ENCODE peak calls at places on chromosome 5, in seven cellular contexts. One of them, this sample, is unnamed.
A peak's percentile ranks its signal among the peaks of the same experiment; 100 is the strongest.

GRCh38 chr5:170120576-170120975 is 14.9 kb downstream of the FOXI1 start:
- DNase-seq in SK-N-SH: no peak
- DNase-seq in HCT116: no peak
- DNase-seq in HepG2: no peak
- DNase-seq in GM12878: no peak
- DNase-seq in H1: no peak
- DNase-seq in K562: no peak
- DNase-seq in this sample: no peak

GRCh38 chr5:10295619-10296326 is 11.9 kb downstream of the CMBL start:
- DNase-seq in SK-N-SH: no peak
- DNase-seq in GM12878: no peak
- DNase-seq in K562: no peak
- DNase-seq in HCT116: no peak
- DNase-seq in H1: no peak
- DNase-seq in HepG2: no peak
- DNase-seq in this sample: no peak

GRCh38 chr5:139738777-139739611 is 56.6 kb upstream of the PSD2 start:
- DNase-seq in K562: no peak
- DNase-seq in H1: no peak
- DNase-seq in HepG2: peak; percentile 54
- DNase-seq in GM12878: no peak
- DNase-seq in HCT116: no peak
- DNase-seq in SK-N-SH: no peak
- DNase-seq in this sample: no peak

GRCh38 chr5:108046955-108047670 is 334.8 kb downstream of the FBXL17 start:
- DNase-seq in HepG2: no peak
- DNase-seq in H1: no peak
- DNase-seq in GM12878: no peak
- DNase-seq in HCT116: no peak
- DNase-seq in SK-N-SH: no peak
- DNase-seq in K562: no peak
- DNase-seq in this sample: no peak

GRCh38 chr5:177320879-177321278 is 9.2 kb upstream of the MXD3 start:
- DNase-seq in HepG2: no peak
- DNase-seq in HCT116: no peak
- DNase-seq in SK-N-SH: no peak
- DNase-seq in K562: no peak
- DNase-seq in GM12878: no peak
- DNase-seq in H1: no peak
- DNase-seq in this sample: no peak

GRCh38 chr5:3139596-3139995 is 388.1 kb upstream of the IRX2 start:
- DNase-seq in GM12878: no peak
- DNase-seq in H1: no peak
- DNase-seq in HepG2: no peak
- DNase-seq in K562: no peak
- DNase-seq in HCT116: no peak
- DNase-seq in SK-N-SH: no peak
- DNase-seq in this sample: no peak

GRCh38 chr5:36396640-36397039 is 94.9 kb upstream of the RANBP3L start:
- DNase-seq in H1: no peak
- DNase-seq in HCT116: no peak
- DNase-seq in K562: no peak
- DNase-seq in SK-N-SH: no peak
- DNase-seq in HepG2: peak; percentile 35
- DNase-seq in GM12878: no peak
- DNase-seq in this sample: no peak

GRCh38 chr5:71738962-71739361 is 19.9 kb downstream of the CARTPT start:
- DNase-seq in H1: no peak
- DNase-seq in GM12878: peak; percentile 15
- DNase-seq in HepG2: no peak
- DNase-seq in K562: no peak
- DNase-seq in HCT116: no peak
- DNase-seq in SK-N-SH: no peak
- DNase-seq in this sample: no peak

GRCh38 chr5:65734921-65735320 is 12.9 kb downstream of the NLN start:
- DNase-seq in GM12878: no peak
- DNase-seq in HepG2: no peak
- DNase-seq in HCT116: no peak
- DNase-seq in SK-N-SH: no peak
- DNase-seq in H1: no peak
- DNase-seq in K562: no peak
- DNase-seq in this sample: no peak

GRCh38 chr5:7873216-7873615 is 4.3 kb downstream of the MTRR start:
- DNase-seq in SK-N-SH: no peak
- DNase-seq in H1: no peak
- DNase-seq in HepG2: no peak
- DNase-seq in GM12878: no peak
- DNase-seq in HCT116: no peak
- DNase-seq in K562: no peak
- DNase-seq in this sample: no peak

GRCh38 chr5:103414598-103414997 is 148.0 kb downstream of the NUDT12 start:
- DNase-seq in H1: no peak
- DNase-seq in HCT116: no peak
- DNase-seq in HepG2: peak; percentile 16
- DNase-seq in K562: no peak
- DNase-seq in SK-N-SH: no peak
- DNase-seq in GM12878: no peak
- DNase-seq in this sample: no peak

GRCh38 chr5:142829821-142830220 is 59.6 kb downstream of the ARHGAP26 start:
- DNase-seq in H1: no peak
- DNase-seq in K562: no peak
- DNase-seq in GM12878: no peak
- DNase-seq in SK-N-SH: no peak
- DNase-seq in HepG2: no peak
- DNase-seq in HCT116: no peak
- DNase-seq in this sample: no peak
- TF ChIP-seq JUND in H1: no peak
- TF ChIP-seq JUND in K562: no peak
- TF ChIP-seq JUND in GM12878: no peak
- TF ChIP-seq JUND in SK-N-SH: peak; percentile 25
- TF ChIP-seq JUND in HepG2: no peak
- TF ChIP-seq JUND in HCT116: no peak
- TF ChIP-seq JUND in this sample: no peak

DNA sequence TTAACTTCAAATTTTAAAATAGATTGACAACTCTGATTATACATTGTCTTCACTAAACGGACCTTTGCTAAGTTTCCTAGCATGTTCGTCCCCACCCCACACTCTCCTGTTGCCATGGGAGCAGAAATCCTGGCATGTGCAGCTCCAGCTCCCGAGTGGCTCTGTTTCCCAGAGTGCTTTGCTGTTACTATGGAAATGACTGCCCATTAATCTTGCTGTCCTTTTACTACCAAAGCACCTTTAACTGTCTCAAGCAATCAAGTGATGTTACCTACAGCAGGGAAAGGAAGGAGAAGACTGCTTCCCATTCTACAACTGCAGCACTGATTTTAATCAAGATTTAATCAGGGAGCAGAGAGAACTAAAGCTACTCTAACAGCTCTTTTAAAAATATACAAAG is 212.0 kb upstream of the KIF2A start:
- DNase-seq in K562: no peak
- DNase-seq in HCT116: no peak
- DNase-seq in GM12878: no peak
- DNase-seq in HepG2: no peak
- DNase-seq in H1: no peak
- DNase-seq in SK-N-SH: peak; percentile 64
- DNase-seq in this sample: peak; percentile 27
- TF ChIP-seq JUND in K562: no peak
- TF ChIP-seq JUND in HCT116: no peak
- TF ChIP-seq JUND in GM12878: no peak
- TF ChIP-seq JUND in HepG2: no peak
- TF ChIP-seq JUND in H1: no peak
- TF ChIP-seq JUND in SK-N-SH: no peak
- TF ChIP-seq JUND in this sample: no peak

GRCh38 chr5:111385970-111386831 is 126.1 kb downstream of the STARD4 start:
- DNase-seq in HCT116: no peak
- DNase-seq in SK-N-SH: peak; percentile 60
- DNase-seq in K562: no peak
- DNase-seq in HepG2: no peak
- DNase-seq in H1: no peak
- DNase-seq in GM12878: no peak
- DNase-seq in this sample: no peak
- TF ChIP-seq JUND in HCT116: no peak
- TF ChIP-seq JUND in SK-N-SH: no peak
- TF ChIP-seq JUND in K562: no peak
- TF ChIP-seq JUND in HepG2: no peak
- TF ChIP-seq JUND in H1: no peak
- TF ChIP-seq JUND in GM12878: no peak
- TF ChIP-seq JUND in this sample: no peak

GRCh38 chr5:38551020-38552017 is 5.1 kb downstream of the LIFR start:
- DNase-seq in K562: peak; percentile 25
- DNase-seq in HepG2: peak; percentile 59
- DNase-seq in H1: no peak
- DNase-seq in GM12878: no peak
- DNase-seq in HCT116: peak; percentile 23
- DNase-seq in SK-N-SH: peak; percentile 52
- DNase-seq in this sample: peak; percentile 50
- TF ChIP-seq JUND in K562: no peak
- TF ChIP-seq JUND in HepG2: no peak
- TF ChIP-seq JUND in H1: no peak
- TF ChIP-seq JUND in GM12878: no peak
- TF ChIP-seq JUND in HCT116: no peak
- TF ChIP-seq JUND in SK-N-SH: no peak
- TF ChIP-seq JUND in this sample: no peak

DNA sequence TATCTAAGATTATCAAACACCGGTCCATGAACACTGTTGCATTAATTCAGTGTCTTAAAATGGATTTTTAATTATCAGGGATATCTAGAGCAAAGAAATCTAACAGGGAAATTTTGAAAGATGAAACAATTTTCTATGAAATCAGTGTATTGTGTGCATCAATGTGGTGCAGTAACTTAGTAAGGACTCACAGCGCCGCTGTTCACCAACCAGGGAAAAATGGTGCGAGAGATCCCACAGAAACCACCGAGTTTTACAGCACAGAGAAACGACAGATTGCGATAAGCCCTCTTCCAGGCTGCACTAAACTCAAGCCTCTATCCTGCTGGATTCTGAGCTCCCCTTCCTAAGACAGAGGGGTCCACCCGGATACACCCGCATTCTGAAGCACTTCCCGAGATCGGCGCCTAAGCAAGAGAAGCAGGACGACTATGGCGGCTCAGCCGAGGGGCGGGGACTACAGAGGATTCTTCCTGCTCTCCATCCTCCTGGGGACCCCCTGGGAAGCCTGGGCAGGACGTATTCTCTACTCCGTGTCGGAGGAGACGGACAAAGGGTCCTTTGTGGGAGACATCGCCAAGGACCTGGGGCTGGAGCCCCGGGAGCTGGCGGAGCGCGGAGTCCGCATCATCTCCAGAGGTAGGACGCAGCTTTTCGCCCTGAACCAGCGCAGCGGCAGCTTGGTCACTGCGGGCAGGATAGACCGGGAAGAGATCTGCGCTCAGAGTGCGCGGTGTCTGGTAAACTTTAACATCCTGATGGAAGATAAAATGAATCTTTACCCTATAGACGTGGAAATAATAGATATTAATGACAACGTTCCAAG is at the start of gene PCDHGA7:
- DNase-seq in HepG2: no peak
- DNase-seq in HCT116: no peak
- DNase-seq in K562: peak; percentile 35
- DNase-seq in H1: no peak
- DNase-seq in GM12878: no peak
- DNase-seq in SK-N-SH: peak; percentile 70
- DNase-seq in this sample: peak; percentile 88
- TF ChIP-seq JUND in HepG2: no peak
- TF ChIP-seq JUND in HCT116: no peak
- TF ChIP-seq JUND in K562: no peak
- TF ChIP-seq JUND in H1: no peak
- TF ChIP-seq JUND in GM12878: no peak
- TF ChIP-seq JUND in SK-N-SH: no peak
- TF ChIP-seq JUND in this sample: no peak

DNA sequence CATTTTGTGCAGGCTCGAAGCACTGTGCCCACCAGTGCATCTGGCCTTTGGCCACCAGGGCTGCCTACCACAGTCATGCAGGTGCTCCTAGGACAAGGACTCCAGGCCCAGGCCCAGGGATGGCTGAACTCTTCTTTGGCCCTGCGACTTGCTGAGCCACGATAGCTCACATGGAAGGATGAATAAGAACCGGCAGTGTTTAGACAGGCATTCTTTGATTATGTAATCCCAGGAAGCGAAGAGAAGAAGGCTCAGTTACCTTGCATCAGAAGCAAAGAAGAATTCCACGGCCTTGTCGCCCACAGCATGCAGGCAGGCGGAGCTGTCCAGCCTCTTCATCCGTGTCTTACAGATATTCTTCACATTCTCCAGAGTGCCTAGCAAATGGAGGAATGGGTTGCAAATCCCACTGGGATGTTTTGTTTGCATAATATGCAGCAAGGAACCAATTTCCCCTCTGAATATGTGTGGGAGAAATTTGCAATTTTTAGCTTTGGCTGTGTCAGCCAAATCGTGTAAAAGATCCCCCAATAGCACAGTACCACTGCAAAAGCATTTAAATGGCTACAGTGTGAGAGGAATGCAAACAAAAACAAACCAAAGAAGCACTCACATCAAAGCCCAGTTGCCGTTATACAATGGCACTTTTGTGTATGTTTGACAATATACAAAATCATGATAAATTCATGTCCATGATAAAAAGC is 29.1 kb downstream of the GFPT2 start:
- DNase-seq in SK-N-SH: no peak
- DNase-seq in H1: no peak
- DNase-seq in K562: no peak
- DNase-seq in HCT116: no peak
- DNase-seq in GM12878: no peak
- DNase-seq in HepG2: no peak
- DNase-seq in this sample: no peak
- TF ChIP-seq JUND in SK-N-SH: no peak
- TF ChIP-seq JUND in H1: no peak
- TF ChIP-seq JUND in K562: no peak
- TF ChIP-seq JUND in HCT116: no peak
- TF ChIP-seq JUND in GM12878: no peak
- TF ChIP-seq JUND in HepG2: no peak
- TF ChIP-seq JUND in this sample: no peak

GRCh38 chr5:109691248-109691574 is 1.5 kb downstream of the MAN2A1 start:
- DNase-seq in H1: no peak
- DNase-seq in HepG2: no peak
- DNase-seq in K562: no peak
- DNase-seq in SK-N-SH: no peak
- DNase-seq in HCT116: no peak
- DNase-seq in GM12878: no peak
- DNase-seq in this sample: peak; percentile 12
- TF ChIP-seq JUND in H1: no peak
- TF ChIP-seq JUND in HepG2: no peak
- TF ChIP-seq JUND in K562: no peak
- TF ChIP-seq JUND in SK-N-SH: no peak
- TF ChIP-seq JUND in HCT116: no peak
- TF ChIP-seq JUND in GM12878: no peak
- TF ChIP-seq JUND in this sample: no peak

This sample was measured in T47D.